ENCODE peak calls at places on chromosomes 2 and 18, in six cellular contexts. O is fibroblast of lung, S is breast epithelium, Y is HAP-1, G is endodermal cell, K is IMR-90. M is an unnamed sample. For H3K4me1, the result is how much of the 10 kb centered on the place peaks cover.

GRCh38 chr2:166803314-166803986 is 84.8 kb upstream of the XIRP2 start:
- DNase-seq in K (peak), S (no peak), O (peak), Y (no peak), G (peak), M (no peak)

GRCh38 chr2:168848220-168848619 is 42.0 kb downstream of the SPC25 start:
- DNase-seq in G (peak), S (no peak), O (no peak), Y (peak), K (no peak), M (no peak)

GRCh38 chr2:63740943-63741342 is 100.8 kb upstream of the UGP2 start:
- DNase-seq in G (no peak), Y (no peak), S (no peak), K (no peak), O (no peak), M (no peak)

GRCh38 chr2:23404426-23404825 is 19.4 kb downstream of the KLHL29 start:
- DNase-seq in Y (peak), O (peak), K (peak), S (no peak), G (peak), M (no peak)

GRCh38 chr2:65299246-65299645 is 71.6 kb downstream of the ACTR2 start:
- DNase-seq in O (peak), K (peak), Y (no peak), S (no peak), G (no peak), M (no peak)

GRCh38 chr2:233442028-233442310 is 87.7 kb downstream of the DGKD start:
- DNase-seq in Y (no peak), K (no peak), S (no peak), G (peak), O (no peak), M (no peak)

GRCh38 chr2:235263205-235264120 is 230.4 kb upstream of the AGAP1 start:
- DNase-seq in O (peak), S (peak), K (peak), Y (no peak), G (peak), M (peak)

GRCh38 chr2:6741229-6741628 is 124.5 kb downstream of the CMPK2 start:
- DNase-seq in G (no peak), O (no peak), Y (no peak), S (no peak), K (no peak), M (no peak)

GRCh38 chr2:48131503-48132293 is 225.4 kb upstream of the FBXO11 start:
- DNase-seq in K (peak), O (peak), G (no peak), Y (no peak), S (no peak), M (no peak)

GRCh38 chr2:106189764-106190468 is 4.2 kb downstream of the UXS1 start:
- DNase-seq in O (peak), G (no peak), K (peak), S (no peak), Y (no peak), M (no peak)

GRCh38 chr2:57479994-57480393 is 566.6 kb upstream of the VRK2 start:
- DNase-seq in G (no peak), Y (no peak), S (no peak), K (no peak), O (no peak), M (no peak)

GRCh38 chr2:176461098-176461497 is 191.9 kb downstream of the MTX2 start:
- DNase-seq in O (no peak), S (no peak), Y (no peak), G (no peak), K (peak), M (no peak)

GRCh38 chr18:12911025-12911927 is 27.2 kb upstream of the PTPN2 start:
- DNase-seq in G (peak), S (no peak), Y (no peak), K (no peak), O (peak), M (no peak)

GRCh38 chr18:63298393-63299015 is 21.1 kb downstream of the BCL2 start:
- DNase-seq in Y (no peak), K (no peak), O (no peak), S (no peak), G (no peak), M (no peak)
- H3K4me1 ChIP-seq in Y (under half), K (under half), O (under half), S (under half), G (under half), M (under half)

DNA sequence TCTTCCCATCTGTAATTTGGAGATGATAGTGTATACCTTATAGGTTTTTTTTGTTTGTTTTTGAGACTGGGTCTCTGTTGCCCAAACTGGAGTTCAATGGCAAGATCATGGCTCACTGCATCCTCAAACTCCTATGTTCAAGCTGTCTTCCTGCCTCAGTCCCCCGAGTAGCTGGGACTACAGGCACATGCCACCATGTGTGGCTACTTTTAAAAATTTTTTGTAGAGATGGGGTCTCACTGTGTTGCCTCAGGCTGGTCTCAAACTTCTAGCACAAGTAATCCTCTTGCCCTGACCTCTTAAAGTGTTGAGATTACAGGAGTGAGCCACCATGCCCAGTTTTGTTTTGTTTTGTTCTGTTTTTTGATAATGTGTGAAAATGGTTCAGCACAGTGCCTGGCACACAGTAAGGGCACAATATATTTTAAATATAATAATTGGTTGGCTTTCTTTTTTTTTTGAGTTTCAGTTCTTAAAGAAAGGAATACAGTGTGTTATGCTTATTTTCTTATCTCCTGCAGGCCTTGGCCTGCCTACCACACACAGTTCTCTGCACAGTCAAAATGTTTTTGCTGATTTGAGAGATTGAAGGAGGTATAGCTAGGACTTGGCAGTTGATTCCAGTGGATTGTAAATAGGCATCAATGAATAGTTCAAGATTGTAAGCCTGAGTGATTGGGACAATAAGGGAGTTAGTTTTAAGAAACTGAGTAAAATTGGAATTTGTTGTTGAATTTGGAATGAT is 6.1 kb downstream of the ACTR3 start:
- DNase-seq in S (no peak), O (no peak), K (no peak), Y (no peak), G (no peak), M (no peak)
- H3K4me1 ChIP-seq in S (under half), O (under half), K (under half), Y (half or more), G (under half), M (under half)

GRCh38 chr18:6589979-6590725 is 139.4 kb upstream of the ARHGAP28 start:
- DNase-seq in G (no peak), O (no peak), K (no peak), Y (no peak), S (no peak), M (no peak)
- H3K4me1 ChIP-seq in G (under half), O (under half), K (under half), Y (under half), S (under half), M (under half)

DNA sequence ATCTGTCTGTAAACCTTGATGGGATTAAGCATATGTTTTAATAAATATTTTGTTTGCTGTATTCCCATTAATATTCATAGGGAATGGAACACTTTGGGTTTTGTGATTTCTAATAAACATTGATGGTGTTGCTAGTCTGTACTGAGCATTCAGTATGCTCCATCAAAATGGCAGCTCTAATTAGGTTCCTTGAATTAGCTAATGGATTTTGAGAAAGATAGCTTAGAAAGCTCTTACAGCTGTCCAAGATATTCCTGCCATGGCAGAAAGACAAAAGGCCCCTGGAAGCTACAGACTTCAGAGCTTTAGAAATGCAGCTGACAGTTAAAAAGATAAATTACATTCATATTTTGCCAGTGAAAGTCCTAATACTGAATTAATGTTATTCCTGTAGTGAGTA is 199.2 kb upstream of the NRP2 start:
- DNase-seq in O (no peak), Y (no peak), S (no peak), K (no peak), G (no peak), M (no peak)
- H3K4me1 ChIP-seq in O (under half), Y (under half), S (under half), K (under half), G (under half), M (under half)

GRCh38 chr18:79438089-79438488 is 42.4 kb downstream of the NFATC1 start:
- DNase-seq in K (no peak), Y (no peak), S (no peak), O (no peak), G (no peak), M (no peak)

GRCh38 chr18:79438581-79438980 is 42.9 kb downstream of the NFATC1 start:
- DNase-seq in K (no peak), Y (no peak), G (no peak), O (no peak), S (no peak), M (no peak)

GRCh38 chr18:79440316-79440715 is 44.6 kb downstream of the NFATC1 start:
- DNase-seq in Y (no peak), S (no peak), G (no peak), K (no peak), O (no peak), M (no peak)

GRCh38 chr18:79440728-79441127 is 45.0 kb downstream of the NFATC1 start:
- DNase-seq in Y (no peak), G (no peak), O (no peak), K (no peak), S (no peak), M (no peak)

GRCh38 chr18:79439201-79440023 is 43.7 kb downstream of the NFATC1 start:
- DNase-seq in O (no peak), Y (no peak), K (peak), S (no peak), G (no peak), M (no peak)
- H3K4me1 ChIP-seq in O (under half), Y (under half), K (under half), S (under half), G (under half), M (under half)

DNA sequence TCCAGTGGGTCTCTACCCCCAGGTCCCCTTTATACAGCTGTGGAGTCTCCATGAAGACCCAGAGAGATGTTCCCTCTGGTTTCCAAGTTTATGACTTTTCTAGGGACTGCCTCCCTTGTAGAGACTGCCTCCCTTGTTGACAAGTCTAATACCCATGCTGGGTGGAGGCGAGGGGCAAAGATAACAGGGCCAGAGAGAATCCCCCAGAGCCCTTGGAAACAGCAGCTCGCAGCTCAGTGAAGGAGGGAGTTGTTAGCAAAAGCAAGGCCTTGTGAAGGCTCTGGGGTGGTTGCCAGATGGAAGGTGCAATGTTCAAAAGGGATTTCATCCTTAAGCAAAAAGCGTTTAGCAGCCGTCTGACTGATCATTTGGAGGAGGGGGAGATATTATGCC is 75.0 kb upstream of the GATA6 start:
- DNase-seq in G (no peak), O (no peak), Y (no peak), S (no peak), K (no peak), M (no peak)
- H3K4me1 ChIP-seq in G (under half), O (under half), Y (under half), S (under half), K (under half), M (under half)

DNA sequence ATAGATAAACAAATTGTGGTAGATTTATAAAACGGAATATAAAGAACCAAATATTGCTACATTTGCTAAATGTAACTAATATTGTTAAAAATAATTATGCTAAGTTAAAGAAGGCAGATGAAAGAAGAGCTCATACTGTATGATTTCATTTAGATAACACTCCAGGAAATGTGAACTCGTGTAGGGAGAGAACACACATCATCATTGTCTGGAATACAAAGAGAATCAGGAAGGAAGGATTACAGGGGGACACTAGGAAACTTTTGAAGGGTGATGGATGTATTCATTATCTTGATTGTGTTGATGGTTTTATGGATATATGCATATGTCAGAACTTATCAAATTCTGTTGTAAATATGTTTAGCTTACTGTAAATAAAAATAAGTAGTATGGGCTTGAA is 104.1 kb upstream of the TRIB2 start:
- DNase-seq in O (no peak), K (no peak), Y (no peak), G (no peak), S (no peak), M (no peak)
- H3K4me1 ChIP-seq in O (under half), K (under half), Y (under half), G (under half), S (under half), M (under half)

GRCh38 chr18:8938817-8939216 is 163.7 kb upstream of the NDUFV2 start:
- DNase-seq in K (peak), S (no peak), Y (no peak), G (no peak), O (no peak), M (no peak)
- H3K4me1 ChIP-seq in K (under half), S (under half), Y (under half), G (under half), O (under half), M (under half)